ENCODE peak calls at places on chromosomes 1 and 21, in seven cellular contexts. S is HFF-Myc, W is body of pancreas, K is ovary, C is HepG2, G is heart left ventricle, M is astrocyte. E is an unnamed sample.
A peak's percentile ranks its signal among the peaks of the same experiment; 100 is the strongest.

GRCh38 chr1:12405325-12406217 is 175.7 kb downstream of the VPS13D start:
- DNase-seq in C (peak; percentile 82), K (no peak), M (peak; percentile 59), G (no peak), W (peak; percentile 67), S (no peak), E (peak; percentile 38)

GRCh38 chr1:245475961-245476522 is 321.3 kb downstream of the KIF26B start:
- DNase-seq in C (no peak), G (no peak), K (no peak), M (no peak), W (no peak), S (no peak), E (no peak)

GRCh38 chr1:48831579-48831978 is 54.9 kb upstream of the BEND5 start:
- DNase-seq in K (no peak), W (no peak), G (no peak), M (no peak), S (no peak), C (no peak), E (no peak)

GRCh38 chr1:26145041-26145959 is 13.6 kb upstream of the FAM110D start:
- DNase-seq in S (no peak), G (peak; percentile 83), M (peak; percentile 53), K (peak; percentile 64), W (peak; percentile 92), C (peak; percentile 80), E (peak; percentile 81)

GRCh38 chr1:205630241-205630640 is 1.6 kb downstream of the ELK4 start:
- DNase-seq in G (no peak), K (no peak), M (peak; percentile 28), C (no peak), S (no peak), W (no peak), E (no peak)

GRCh38 chr1:160205242-160205973 is at the start of gene PEA15:
- DNase-seq in M (no peak), S (no peak), C (no peak), W (peak; percentile 81), K (peak; percentile 79), G (peak; percentile 86), E (peak; percentile 70)

GRCh38 chr1:154342836-154343472 is 17.6 kb downstream of the ATP8B2 start:
- DNase-seq in K (no peak), M (no peak), S (no peak), C (no peak), W (peak; percentile 21), G (no peak), E (no peak)

GRCh38 chr1:92488832-92489231 is 2.1 kb upstream of the GFI1 start:
- DNase-seq in S (no peak), C (no peak), W (no peak), G (no peak), K (no peak), M (no peak), E (no peak)

GRCh38 chr1:49298304-49298703 is 521.6 kb upstream of the BEND5 start:
- DNase-seq in G (no peak), K (no peak), W (peak; percentile 61), C (no peak), S (no peak), M (no peak), E (no peak)

GRCh38 chr1:94095744-94096469 is 25.0 kb downstream of the ABCA4 start:
- DNase-seq in W (no peak), S (no peak), C (peak; percentile 41), K (peak; percentile 63), M (peak; percentile 72), G (peak; percentile 63), E (no peak)

GRCh38 chr1:207020016-207020708 is 12.4 kb downstream of the C1orf116 start:
- DNase-seq in W (no peak), C (peak; percentile 52), S (no peak), G (no peak), M (no peak), K (no peak), E (no peak)

GRCh38 chr21:43311303-43311817 is 115.6 kb downstream of the SIK1 start:
- DNase-seq in W (peak; percentile 83), K (no peak), S (no peak), M (no peak), C (peak; percentile 68), G (no peak), E (no peak)

GRCh38 chr1:234437423-234438171 is 41.4 kb downstream of the TARBP1 start:
- DNase-seq in W (peak; percentile 56), S (peak; percentile 14), M (peak; percentile 31), G (no peak), C (peak; percentile 9), K (no peak), E (no peak)

DNA sequence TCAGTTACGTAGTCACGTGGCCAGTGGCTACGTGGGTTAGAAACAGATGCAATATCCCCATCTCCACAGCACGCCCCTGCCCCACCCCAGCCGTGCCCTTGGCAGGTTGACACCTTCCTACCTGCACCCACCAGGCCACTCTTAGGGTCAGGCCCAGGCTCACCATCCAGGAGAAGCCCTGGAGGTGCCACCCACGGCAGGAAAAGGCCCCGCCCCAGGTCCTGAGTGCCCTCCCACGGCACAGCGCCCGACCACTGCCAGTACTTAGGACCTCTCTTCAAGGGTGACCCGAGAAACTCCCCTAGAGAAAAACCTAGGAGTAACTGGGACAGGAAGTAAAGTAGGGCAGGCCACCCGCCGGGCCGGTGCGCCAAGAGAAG is 1.5 kb downstream of the C1orf35 start:
- DNase-seq in M (no peak), S (no peak), C (no peak), W (no peak), K (no peak), G (no peak), E (no peak)
- H3K4me3 ChIP-seq in M (peak overlapping the region; percentile 61), S (peak overlapping the region; percentile 77), C (peak overlapping the region; percentile 93), W (no peak overlapping the region), K (peak overlapping the region; percentile 89), G (peak overlapping the region; percentile 90), E (no peak overlapping the region)

GRCh38 chr1:30008998-30009657 is 714.3 kb downstream of the MATN1 start:
- DNase-seq in G (no peak), S (peak; percentile 4), M (no peak), K (no peak), W (no peak), C (peak; percentile 43), E (no peak)

GRCh38 chr1:30008372-30008997 is 714.9 kb downstream of the MATN1 start:
- DNase-seq in W (no peak), G (no peak), S (no peak), C (no peak), K (no peak), M (no peak), E (no peak)

GRCh38 chr1:30010506-30011106 is 712.8 kb downstream of the MATN1 start:
- DNase-seq in K (no peak), G (no peak), W (no peak), C (no peak), S (no peak), M (no peak), E (no peak)

GRCh38 chr1:30011970-30012369 is 711.4 kb downstream of the MATN1 start:
- DNase-seq in M (no peak), C (no peak), K (no peak), S (no peak), W (no peak), G (no peak), E (no peak)

GRCh38 chr1:30009720-30010119 is 713.7 kb downstream of the MATN1 start:
- DNase-seq in K (no peak), G (no peak), S (no peak), M (no peak), W (no peak), C (no peak), E (no peak)
- TF ChIP-seq CTCF in K (no peak), G (no peak), S (no peak), M (no peak), W (no peak), C (no peak), E (no peak)

GRCh38 chr1:118949317-118949716 is 38.8 kb downstream of the TBX15 start:
- DNase-seq in M (peak; percentile 49), G (no peak), K (no peak), S (no peak), C (no peak), W (no peak), E (no peak)

GRCh38 chr1:118947003-118947765 is 41.0 kb downstream of the TBX15 start:
- DNase-seq in W (no peak), G (no peak), K (no peak), S (no peak), C (no peak), M (no peak), E (no peak)

GRCh38 chr1:118948351-118948750 is 39.8 kb downstream of the TBX15 start:
- DNase-seq in M (no peak), W (no peak), C (no peak), K (no peak), S (no peak), G (no peak), E (no peak)

GRCh38 chr1:118948796-118949195 is 39.3 kb downstream of the TBX15 start:
- DNase-seq in S (no peak), K (no peak), C (no peak), M (no peak), W (no peak), G (no peak), E (no peak)

DNA sequence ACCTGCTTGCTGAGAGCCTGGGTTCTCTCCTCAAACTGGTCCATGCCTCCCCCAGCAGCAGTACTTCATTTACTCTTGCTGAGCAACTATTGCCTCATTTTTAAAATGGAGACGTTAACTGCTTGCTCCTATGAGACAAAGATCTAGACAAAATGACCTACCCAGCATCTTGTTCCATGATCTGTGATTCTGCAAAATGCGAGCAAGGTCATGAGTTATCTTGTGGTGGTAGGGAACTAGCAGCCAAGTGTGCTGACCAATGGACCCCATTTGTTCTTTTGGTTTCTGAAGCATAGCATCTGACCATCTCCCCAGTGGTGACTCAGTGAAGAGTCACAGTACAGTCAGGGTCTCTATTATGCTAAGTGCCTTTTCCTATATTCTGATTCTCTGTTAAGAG is 40.4 kb downstream of the TBX15 start:
- DNase-seq in M (peak; percentile 75), G (no peak), W (no peak), C (no peak), K (no peak), S (no peak), E (no peak)
- H3K4me3 ChIP-seq in M (no peak overlapping the region), G (no peak overlapping the region), W (no peak overlapping the region), C (no peak overlapping the region), K (no peak overlapping the region), S (no peak overlapping the region), E (no peak overlapping the region)

DNA sequence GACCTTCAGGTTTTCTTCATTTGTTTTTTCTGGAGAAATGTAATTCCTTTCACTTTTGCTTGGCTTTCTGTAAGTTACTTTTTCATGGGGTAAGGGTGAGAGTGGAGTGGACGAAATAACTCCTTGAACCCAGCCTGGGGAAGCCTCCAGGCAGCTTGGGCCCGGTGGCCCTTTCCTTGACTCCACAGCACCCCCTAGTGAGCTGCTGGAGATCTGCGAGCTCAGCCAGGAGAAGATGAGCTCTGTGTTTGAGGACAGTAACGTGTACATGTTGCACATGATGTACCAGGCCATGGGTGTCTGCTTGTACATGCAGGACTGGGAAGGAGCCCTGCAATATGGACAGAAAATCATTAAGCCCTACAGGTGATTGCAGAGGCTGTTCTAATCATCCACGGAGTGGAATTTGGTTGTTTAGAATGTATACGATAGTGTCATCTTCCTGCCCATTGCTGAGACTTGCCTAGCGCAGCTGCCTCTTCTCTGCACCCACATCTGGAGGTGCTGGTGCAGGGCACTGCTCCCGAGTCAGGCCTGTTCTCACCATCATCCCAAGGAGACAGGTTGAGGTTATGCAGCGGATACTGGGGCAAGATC is 51.0 kb downstream of the SMYD2 start:
- DNase-seq in C (peak; percentile 26), S (no peak), K (no peak), M (no peak), W (peak; percentile 45), G (peak; percentile 36), E (no peak)
- TF ChIP-seq CTCF in C (peak; percentile 86), S (peak; percentile 92), K (no peak), M (peak; percentile 73), W (peak; percentile 56), G (peak; percentile 59), E (peak; percentile 44)

E was measured in lung.